ENCODE peak calls at places on chromosomes 4 and X, in nine cellular contexts. S is H4; L is head of caudate nucleus; U is activated gamma-delta T cell; B is activated CD4-positive, alpha-beta T cell treated with anti-CD3 and anti-CD28 coated beads, Interleukin-2, amount 10 ng/mL, durations not matched to agents 7 days and 5 days; M is Calu3; N is pancreas; P is T follicular helper cell; V is CD4-positive, CD25-positive, alpha-beta regulatory T cell. Z is an unnamed sample.

GRCh38 chrX:11151799-11152591 is 40.9 kb downstream of the HCCS start:
- DNase-seq in M (no peak), N (no peak), V (no peak), L (no peak), P (no peak), S (no peak), U (no peak), B (no peak), Z (no peak)

GRCh38 chr4:48858130-48858529 is 27.2 kb downstream of the OCIAD1 start:
- DNase-seq in S (no peak), N (no peak), B (no peak), M (no peak), V (no peak), L (no peak), U (no peak), P (no peak), Z (no peak)

GRCh38 chr4:48699470-48699869 is 80.6 kb downstream of the FRYL start:
- DNase-seq in B (no peak), S (peak), M (peak), V (no peak), U (no peak), N (no peak), P (no peak), L (no peak), Z (no peak)

GRCh38 chr4:87060957-87061356 is 126.1 kb downstream of the AFF1 start:
- DNase-seq in S (peak), U (no peak), N (no peak), L (no peak), B (no peak), M (peak), V (peak), P (no peak), Z (no peak)

GRCh38 chrX:2502120-2502667 is 1.4 kb upstream of the DHRSX start:
- DNase-seq in N (no peak), U (no peak), L (peak), P (no peak), S (no peak), V (no peak), B (no peak), M (no peak), Z (no peak)

GRCh38 chr4:39469429-39470077 is 10.7 kb downstream of the LIAS start:
- DNase-seq in S (peak), U (no peak), P (no peak), L (no peak), V (peak), B (peak), N (peak), M (peak), Z (peak)

GRCh38 chr4:150010525-150011126 is 67.6 kb upstream of the DCLK2 start:
- DNase-seq in N (peak), P (no peak), L (no peak), S (peak), U (no peak), V (no peak), B (no peak), M (peak), Z (peak)

GRCh38 chr4:59553739-59554126 is 1646.4 kb upstream of the ADGRL3 start:
- DNase-seq in V (no peak), U (no peak), P (no peak), L (no peak), B (no peak), N (no peak), S (peak), M (no peak), Z (peak)

GRCh38 chr4:172042714-172043114 is 229.5 kb downstream of the GALNTL6 start:
- DNase-seq in U (no peak), B (no peak), V (no peak), M (peak), S (peak), P (no peak), L (no peak), N (no peak), Z (no peak)

GRCh38 chrX:100296183-100296753 is 113.8 kb downstream of the PCDH19 start:
- DNase-seq in B (no peak), U (no peak), P (no peak), L (no peak), S (no peak), V (no peak), M (no peak), N (no peak), Z (no peak)

GRCh38 chrX:76520273-76521054 is 93.0 kb downstream of the MAGEE1 start:
- DNase-seq in S (no peak), B (no peak), N (no peak), P (no peak), V (no peak), U (no peak), L (no peak), M (no peak), Z (no peak)

GRCh38 chr4:147799986-147800555 is 68.2 kb downstream of the ARHGAP10 start:
- DNase-seq in S (peak), B (peak), U (no peak), M (no peak), N (no peak), V (peak), P (peak), L (no peak), Z (no peak)

GRCh38 chrX:150364347-150365050 is 1.4 kb downstream of the MAMLD1 start:
- DNase-seq in U (no peak), N (peak), B (peak), M (peak), V (peak), L (peak), S (no peak), P (no peak), Z (no peak)

GRCh38 chr4:72496119-72496518 is 72.9 kb downstream of the ADAMTS3 start:
- DNase-seq in L (no peak), N (no peak), M (no peak), V (no peak), B (no peak), S (no peak), P (no peak), U (no peak), Z (no peak)

GRCh38 chr4:119329837-119330620 is 8.1 kb upstream of the FABP2 start:
- DNase-seq in L (no peak), V (no peak), P (no peak), B (no peak), U (no peak), S (no peak), N (no peak), M (no peak), Z (no peak)

GRCh38 chrX:20829665-20830481 is 544.3 kb upstream of the CNKSR2 start:
- DNase-seq in U (no peak), M (peak), S (peak), L (no peak), P (no peak), V (no peak), N (no peak), B (no peak), Z (peak)

GRCh38 chr4:109079731-109080130 is 222.7 kb downstream of the COL25A1 start:
- DNase-seq in L (no peak), V (no peak), U (no peak), P (no peak), B (no peak), S (peak), N (no peak), M (no peak), Z (no peak)

GRCh38 chrX:1599791-1600405 is 8.5 kb downstream of the AKAP17A start:
- DNase-seq in S (no peak), L (no peak), N (no peak), M (no peak), U (no peak), B (no peak), V (no peak), P (no peak), Z (no peak)

GRCh38 chrX:74419861-74420193 is 1.5 kb upstream of the SLC16A2 start:
- DNase-seq in P (no peak), M (no peak), B (no peak), L (no peak), N (peak), S (no peak), V (no peak), U (no peak), Z (no peak)

GRCh38 chr4:80101768-80102116 is 28.7 kb upstream of the ANTXR2 start:
- DNase-seq in P (no peak), L (no peak), S (no peak), N (no peak), U (no peak), V (no peak), M (no peak), B (no peak), Z (no peak)

GRCh38 chr4:3531306-3531886 is 826 bp downstream of the LRPAP1 start:
- DNase-seq in M (no peak), N (peak), S (peak), U (no peak), V (no peak), B (no peak), P (no peak), L (no peak), Z (no peak)

GRCh38 chr4:154928640-154929257 is 147.7 kb downstream of the RBM46 start:
- DNase-seq in M (peak), N (no peak), B (no peak), L (no peak), S (no peak), U (no peak), V (no peak), P (no peak), Z (no peak)

GRCh38 chr4:184430163-184430562 is 44.2 kb downstream of the IRF2 start:
- DNase-seq in U (no peak), N (no peak), S (no peak), P (no peak), M (no peak), L (no peak), V (no peak), B (no peak), Z (no peak)

GRCh38 chr4:101707596-101707995 is 82.9 kb upstream of the BANK1 start:
- DNase-seq in P (no peak), M (no peak), N (no peak), U (no peak), V (no peak), B (no peak), S (peak), L (no peak), Z (no peak)

GRCh38 chrX:39335447-39336235 is 534.4 kb downstream of the MID1IP1 start:
- DNase-seq in V (no peak), U (no peak), M (no peak), B (no peak), L (no peak), S (peak), P (no peak), N (no peak), Z (no peak)

GRCh38 chr4:2938906-2939305 is 24.3 kb downstream of the NOP14 start:
- DNase-seq in M (no peak), L (peak), P (no peak), V (no peak), U (no peak), N (peak), B (no peak), S (no peak), Z (no peak)

GRCh38 chr4:74794341-74794801 is at the start of gene BTC:
- DNase-seq in B (no peak), M (peak), L (peak), P (no peak), V (no peak), U (no peak), N (peak), S (peak), Z (peak)

GRCh38 chrX:43456056-43456455 is 200.0 kb upstream of the MAOA start:
- DNase-seq in N (no peak), M (peak), L (no peak), B (no peak), V (no peak), U (no peak), S (no peak), P (no peak), Z (no peak)

GRCh38 chrX:45840411-45840950 is 639.8 kb upstream of the DIPK2B start:
- DNase-seq in V (no peak), U (no peak), P (no peak), S (no peak), N (no peak), M (no peak), L (no peak), B (no peak), Z (no peak)

GRCh38 chr4:144174401-144175067 is 34.0 kb upstream of the GYPA start:
- DNase-seq in L (no peak), M (peak), U (no peak), V (peak), S (peak), B (peak), N (no peak), P (no peak), Z (peak)

GRCh38 chrX:13029341-13029740 is 15.1 kb downstream of the FAM9C start:
- DNase-seq in N (peak), V (no peak), S (peak), L (peak), M (peak), P (peak), U (no peak), B (no peak), Z (no peak)

GRCh38 chr4:47494124-47494430 is 9.0 kb downstream of the ATP10D start:
- DNase-seq in N (no peak), P (no peak), U (no peak), L (no peak), B (no peak), S (no peak), M (no peak), V (no peak), Z (no peak)

GRCh38 chrX:146604196-146604595 is 205.4 kb upstream of the CXorf51B start:
- DNase-seq in V (no peak), S (no peak), U (no peak), N (no peak), M (no peak), P (no peak), B (no peak), L (no peak), Z (no peak)

GRCh38 chr4:147582386-147583077 is 34.7 kb upstream of the TMEM184C start:
- DNase-seq in V (no peak), U (no peak), N (no peak), L (no peak), S (no peak), B (no peak), M (peak), P (no peak), Z (no peak)

Z was measured in SW 1271.